ENCODE peak calls at places on chromosomes 6 and 20, in nine cellular contexts. Q is keratinocyte, V is kidney, P is PC-9, S is OCI-LY7, W is AG10803, H is lower lobe of right lung, N is HL-60, R is breast epithelium. F is an unnamed sample.
A peak's percentile ranks its signal among the peaks of the same experiment; 100 is the strongest.

GRCh38 chr6:156781882-156782631 is 4.9 kb downstream of the ARID1B start:
- DNase-seq in H (no peak), W (no peak), N (no peak), P (no peak), R (no peak), S (no peak), Q (no peak), V (no peak), F (no peak)

GRCh38 chr6:4581468-4582420 is 194.5 kb upstream of the CDYL start:
- DNase-seq in N (no peak), Q (no peak), R (no peak), S (no peak), V (no peak), H (no peak), W (peak; percentile 97), P (peak; percentile 39), F (peak; percentile 67)

GRCh38 chr6:170111141-170111664 is 179.7 kb downstream of the DLL1 start:
- DNase-seq in P (no peak), R (no peak), H (peak; percentile 11), V (peak; percentile 19), Q (no peak), N (no peak), W (no peak), S (no peak), F (no peak)

GRCh38 chr20:24376523-24377085 is 92.8 kb upstream of the SYNDIG1 start:
- DNase-seq in S (no peak), P (no peak), V (no peak), H (no peak), Q (no peak), W (peak; percentile 64), R (no peak), N (peak; percentile 13), F (peak; percentile 25)

GRCh38 chr6:106916891-106917290 is 57.6 kb downstream of the CD24 start:
- DNase-seq in Q (no peak), N (no peak), V (no peak), R (no peak), S (no peak), W (no peak), P (no peak), H (no peak), F (no peak)

GRCh38 chr20:15289337-15289736 is 951.9 kb upstream of the FLRT3 start:
- DNase-seq in R (no peak), S (no peak), N (no peak), V (no peak), W (no peak), Q (no peak), P (no peak), H (no peak), F (no peak)

GRCh38 chr6:139152892-139153271 is 18.0 kb downstream of the HECA start:
- DNase-seq in R (no peak), S (no peak), H (no peak), W (peak; percentile 57), V (no peak), Q (no peak), N (no peak), P (no peak), F (peak; percentile 43)

GRCh38 chr6:53831081-53831839 is 36.5 kb downstream of the LRRC1 start:
- DNase-seq in P (no peak), S (no peak), N (no peak), W (no peak), Q (no peak), V (no peak), R (no peak), H (no peak), F (no peak)

GRCh38 chr6:41713161-41713649 is 22.2 kb downstream of the TFEB start:
- DNase-seq in N (no peak), V (peak; percentile 92), H (peak; percentile 76), Q (no peak), W (no peak), R (peak; percentile 85), S (no peak), P (peak; percentile 89), F (peak; percentile 62)

GRCh38 chr6:27908017-27908416 is 4.2 kb downstream of the OR2B2 start:
- DNase-seq in P (no peak), H (no peak), W (no peak), R (no peak), N (no peak), Q (no peak), S (no peak), V (no peak), F (no peak)

GRCh38 chr20:44390280-44390679 is 34.8 kb downstream of the HNF4A start:
- DNase-seq in H (no peak), Q (no peak), W (no peak), V (no peak), P (no peak), S (no peak), N (no peak), R (no peak), F (no peak)

GRCh38 chr6:15429146-15430110 is 183.6 kb downstream of the JARID2 start:
- DNase-seq in H (no peak), R (no peak), Q (no peak), W (peak; percentile 91), S (no peak), N (peak; percentile 26), V (no peak), P (no peak), F (peak; percentile 68)

GRCh38 chr20:33373735-33374605 is 27.3 kb downstream of the CDK5RAP1 start:
- DNase-seq in V (no peak), Q (no peak), H (no peak), R (peak; percentile 40), N (no peak), W (peak; percentile 73), S (no peak), P (peak; percentile 97), F (peak; percentile 65)

GRCh38 chr6:134009876-134010275 is 42.5 kb downstream of the SLC2A12 start:
- DNase-seq in H (no peak), P (no peak), W (no peak), S (no peak), V (no peak), N (no peak), Q (no peak), R (no peak), F (no peak)

GRCh38 chr20:39044501-39044900 is 82.4 kb downstream of the DHX35 start:
- DNase-seq in V (no peak), R (no peak), N (no peak), S (no peak), P (no peak), Q (no peak), H (no peak), W (no peak), F (no peak)

GRCh38 chr6:167005350-167006159 is 6.4 kb downstream of the CEP43 start:
- DNase-seq in H (no peak), N (no peak), P (no peak), W (no peak), Q (no peak), V (peak; percentile 75), S (no peak), R (no peak), F (no peak)

GRCh38 chr20:34626978-34627377 is 49.9 kb downstream of the PIGU start:
- DNase-seq in Q (no peak), W (no peak), S (no peak), V (no peak), H (no peak), P (no peak), N (no peak), R (no peak), F (peak; percentile 21)
- H3K4me3 ChIP-seq in Q (no peak overlapping the region), W (no peak overlapping the region), S (no peak overlapping the region), V (no peak overlapping the region), H (no peak overlapping the region), P (no peak overlapping the region), N (no peak overlapping the region), R (no peak overlapping the region), F (no peak overlapping the region)

DNA sequence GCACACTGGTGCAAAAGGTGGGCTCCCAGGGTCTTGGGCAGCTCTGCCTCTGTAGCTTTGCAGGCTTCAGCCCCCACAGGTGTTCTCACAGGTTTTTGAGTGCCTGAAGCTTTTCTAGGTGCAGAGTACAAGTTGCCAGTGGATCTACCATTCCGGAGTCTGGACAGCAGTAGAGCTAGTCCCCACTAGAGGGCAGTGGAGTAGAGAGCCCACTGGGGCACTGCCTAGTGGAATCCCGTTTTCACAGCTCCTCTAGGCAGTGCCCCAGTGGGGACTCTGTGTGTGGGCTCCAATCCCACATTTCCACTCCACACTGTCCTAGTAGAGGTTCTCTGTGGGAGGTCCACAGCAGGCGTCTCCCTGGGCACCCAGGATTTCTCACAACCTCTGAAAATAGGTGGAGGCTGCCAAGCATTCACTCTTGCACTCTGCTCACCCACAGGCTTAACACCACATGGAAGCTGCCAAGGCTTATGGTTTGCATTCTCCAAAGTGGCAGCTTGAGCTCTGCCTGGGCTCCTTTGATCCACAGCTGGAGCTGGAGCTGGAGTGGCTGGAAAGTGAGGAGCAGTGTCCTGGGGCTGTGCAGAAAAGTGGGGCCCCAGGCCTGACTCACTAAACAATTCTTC is 86.3 kb upstream of the PROKR2 start:
- DNase-seq in R (no peak), S (peak; percentile 46), V (no peak), Q (no peak), P (no peak), N (peak; percentile 48), W (peak; percentile 6), H (no peak), F (peak; percentile 2)
- TF ChIP-seq CTCF in R (no peak), S (peak; percentile 82), V (no peak), Q (peak; percentile 49), P (peak; percentile 70), N (peak; percentile 59), W (peak; percentile 60), H (peak; percentile 33), F (peak; percentile 64)

GRCh38 chr6:89081129-89081422 is 525 bp downstream of the PNRC1 start:
- DNase-seq in V (no peak), S (no peak), H (no peak), P (no peak), R (no peak), W (no peak), N (no peak), Q (no peak), F (no peak)
- H3K4me3 ChIP-seq in V (peak overlapping the region; percentile 68), S (peak overlapping the region; percentile 96), H (peak overlapping the region; percentile 96), P (peak overlapping the region; percentile 85), R (peak overlapping the region; percentile 96), W (peak overlapping the region; percentile 97), N (peak overlapping the region; percentile 85), Q (peak overlapping the region; percentile 87), F (peak overlapping the region; percentile 94)

GRCh38 chr6:128557086-128557485 is 36.7 kb upstream of the PTPRK start:
- DNase-seq in W (no peak), P (no peak), N (no peak), R (no peak), S (no peak), V (no peak), Q (no peak), H (no peak), F (no peak)

GRCh38 chr6:128558924-128559323 is 38.5 kb upstream of the PTPRK start:
- DNase-seq in N (no peak), H (no peak), V (no peak), R (no peak), P (no peak), W (no peak), Q (no peak), S (no peak), F (no peak)

GRCh38 chr6:128558021-128558420 is 37.6 kb upstream of the PTPRK start:
- DNase-seq in V (no peak), P (no peak), R (no peak), N (no peak), W (no peak), Q (no peak), H (no peak), S (no peak), F (no peak)

GRCh38 chr6:128554302-128554701 is 33.9 kb upstream of the PTPRK start:
- DNase-seq in P (no peak), S (no peak), N (no peak), Q (no peak), V (no peak), R (no peak), H (no peak), W (peak; percentile 25), F (no peak)
- TF ChIP-seq CTCF in P (no peak), S (peak; percentile 15), N (no peak), Q (no peak), V (peak; percentile 27), R (no peak), H (no peak), W (no peak), F (peak; percentile 19)

F was measured in foreskin fibroblast.